ENCODE peak calls at places on chromosomes 16 and 17, in eight cellular contexts. One of them, this sample, is unnamed.

GRCh38 chr17:39929657-39930407 is 2.3 kb downstream of the LRRC3C start:
- DNase-seq in HCT116: no peak
- DNase-seq in fibroblast of lung: peak; percentile 60
- DNase-seq in neural progenitor cell: no peak
- DNase-seq in PC-9: peak; percentile 29
- DNase-seq in Karpas-422: no peak
- DNase-seq in H1: no peak
- DNase-seq in endothelial cell of umbilical vein: no peak
- DNase-seq in this sample: no peak

GRCh38 chr16:11681526-11681925 is 13.3 kb downstream of the SNN start:
- DNase-seq in HCT116: no peak
- DNase-seq in fibroblast of lung: no peak
- DNase-seq in neural progenitor cell: no peak
- DNase-seq in PC-9: no peak
- DNase-seq in Karpas-422: peak; percentile 82
- DNase-seq in H1: no peak
- DNase-seq in endothelial cell of umbilical vein: no peak
- DNase-seq in this sample: peak; percentile 95

GRCh38 chr16:82954224-82954929 is 327.6 kb downstream of the CDH13 start:
- DNase-seq in HCT116: no peak
- DNase-seq in fibroblast of lung: peak; percentile 48
- DNase-seq in neural progenitor cell: no peak
- DNase-seq in PC-9: no peak
- DNase-seq in Karpas-422: peak; percentile 55
- DNase-seq in H1: no peak
- DNase-seq in endothelial cell of umbilical vein: no peak
- DNase-seq in this sample: no peak

GRCh38 chr16:25014500-25015147 is 545 bp downstream of the ARHGAP17 start:
- DNase-seq in HCT116: no peak
- DNase-seq in fibroblast of lung: peak; percentile 52
- DNase-seq in neural progenitor cell: peak; percentile 77
- DNase-seq in PC-9: peak; percentile 33
- DNase-seq in Karpas-422: peak; percentile 68
- DNase-seq in H1: no peak
- DNase-seq in endothelial cell of umbilical vein: peak; percentile 59
- DNase-seq in this sample: peak; percentile 42

GRCh38 chr16:65274576-65274975 is 152.7 kb upstream of the CDH11 start:
- DNase-seq in HCT116: no peak
- DNase-seq in fibroblast of lung: no peak
- DNase-seq in neural progenitor cell: no peak
- DNase-seq in PC-9: no peak
- DNase-seq in Karpas-422: no peak
- DNase-seq in H1: no peak
- DNase-seq in endothelial cell of umbilical vein: no peak
- DNase-seq in this sample: no peak

GRCh38 chr17:73647331-73647730 is 3.1 kb upstream of the SDK2 start:
- DNase-seq in HCT116: no peak
- DNase-seq in fibroblast of lung: no peak
- DNase-seq in neural progenitor cell: no peak
- DNase-seq in PC-9: no peak
- DNase-seq in Karpas-422: no peak
- DNase-seq in H1: no peak
- DNase-seq in endothelial cell of umbilical vein: no peak
- DNase-seq in this sample: no peak

GRCh38 chr17:2398188-2398587 is 2.7 kb downstream of the MNT start:
- DNase-seq in HCT116: no peak
- DNase-seq in fibroblast of lung: no peak
- DNase-seq in neural progenitor cell: no peak
- DNase-seq in PC-9: no peak
- DNase-seq in Karpas-422: no peak
- DNase-seq in H1: no peak
- DNase-seq in endothelial cell of umbilical vein: no peak
- DNase-seq in this sample: no peak

GRCh38 chr16:1863681-1864460 is 8.1 kb downstream of the MEIOB start:
- DNase-seq in HCT116: peak; percentile 40
- DNase-seq in fibroblast of lung: peak; percentile 68
- DNase-seq in neural progenitor cell: peak; percentile 38
- DNase-seq in PC-9: peak; percentile 11
- DNase-seq in Karpas-422: peak; percentile 78
- DNase-seq in H1: no peak
- DNase-seq in endothelial cell of umbilical vein: peak; percentile 51
- DNase-seq in this sample: peak; percentile 55

GRCh38 chr16:30786115-30786935 is 680 bp downstream of the ZNF629 start:
- DNase-seq in HCT116: no peak
- DNase-seq in fibroblast of lung: peak; percentile 61
- DNase-seq in neural progenitor cell: peak; percentile 71
- DNase-seq in PC-9: peak; percentile 53
- DNase-seq in Karpas-422: no peak
- DNase-seq in H1: no peak
- DNase-seq in endothelial cell of umbilical vein: peak; percentile 52
- DNase-seq in this sample: no peak

GRCh38 chr17:39750131-39751015 is 12.6 kb downstream of the GRB7 start:
- DNase-seq in HCT116: no peak
- DNase-seq in fibroblast of lung: no peak
- DNase-seq in neural progenitor cell: no peak
- DNase-seq in PC-9: peak; percentile 79
- DNase-seq in Karpas-422: no peak
- DNase-seq in H1: no peak
- DNase-seq in endothelial cell of umbilical vein: no peak
- DNase-seq in this sample: no peak

GRCh38 chr17:17425005-17425404 is 51.8 kb upstream of the MED9 start:
- DNase-seq in HCT116: no peak
- DNase-seq in fibroblast of lung: no peak
- DNase-seq in neural progenitor cell: no peak
- DNase-seq in PC-9: no peak
- DNase-seq in Karpas-422: no peak
- DNase-seq in H1: no peak
- DNase-seq in endothelial cell of umbilical vein: no peak
- DNase-seq in this sample: no peak

GRCh38 chr16:89292443-89293078 is 75.1 kb downstream of the ZNF778 start:
- DNase-seq in HCT116: no peak
- DNase-seq in fibroblast of lung: no peak
- DNase-seq in neural progenitor cell: no peak
- DNase-seq in PC-9: no peak
- DNase-seq in Karpas-422: no peak
- DNase-seq in H1: no peak
- DNase-seq in endothelial cell of umbilical vein: no peak
- DNase-seq in this sample: no peak

GRCh38 chr17:50817838-50818237 is 17.5 kb upstream of the WFIKKN2 start:
- DNase-seq in HCT116: peak; percentile 42
- DNase-seq in fibroblast of lung: no peak
- DNase-seq in neural progenitor cell: no peak
- DNase-seq in PC-9: peak; percentile 47
- DNase-seq in Karpas-422: no peak
- DNase-seq in H1: peak; percentile 15
- DNase-seq in endothelial cell of umbilical vein: no peak
- DNase-seq in this sample: no peak

GRCh38 chr16:82824408-82824807 is 197.6 kb downstream of the CDH13 start:
- DNase-seq in HCT116: no peak
- DNase-seq in fibroblast of lung: no peak
- DNase-seq in neural progenitor cell: no peak
- DNase-seq in PC-9: no peak
- DNase-seq in Karpas-422: no peak
- DNase-seq in H1: no peak
- DNase-seq in endothelial cell of umbilical vein: no peak
- DNase-seq in this sample: no peak

GRCh38 chr17:74935585-74936469 is at the start of gene OTOP3:
- DNase-seq in HCT116: no peak
- DNase-seq in fibroblast of lung: no peak
- DNase-seq in neural progenitor cell: peak; percentile 64
- DNase-seq in PC-9: no peak
- DNase-seq in Karpas-422: no peak
- DNase-seq in H1: no peak
- DNase-seq in endothelial cell of umbilical vein: no peak
- DNase-seq in this sample: no peak

GRCh38 chr17:46984341-46984740 is 5.3 kb upstream of the RPRML start:
- DNase-seq in HCT116: no peak
- DNase-seq in fibroblast of lung: no peak
- DNase-seq in neural progenitor cell: no peak
- DNase-seq in PC-9: no peak
- DNase-seq in Karpas-422: no peak
- DNase-seq in H1: no peak
- DNase-seq in endothelial cell of umbilical vein: no peak
- DNase-seq in this sample: no peak

GRCh38 chr17:36092228-36092627 is 2.3 kb upstream of the CCL3 start:
- DNase-seq in HCT116: no peak
- DNase-seq in fibroblast of lung: no peak
- DNase-seq in neural progenitor cell: no peak
- DNase-seq in PC-9: no peak
- DNase-seq in Karpas-422: no peak
- DNase-seq in H1: no peak
- DNase-seq in endothelial cell of umbilical vein: no peak
- DNase-seq in this sample: no peak

GRCh38 chr16:78957328-78958100 is 643.0 kb downstream of the MAF start:
- DNase-seq in HCT116: no peak
- DNase-seq in fibroblast of lung: no peak
- DNase-seq in neural progenitor cell: peak; percentile 88
- DNase-seq in PC-9: peak; percentile 24
- DNase-seq in Karpas-422: no peak
- DNase-seq in H1: no peak
- DNase-seq in endothelial cell of umbilical vein: no peak
- DNase-seq in this sample: peak; percentile 21

GRCh38 chr17:4490109-4490591 is 8.5 kb upstream of the SPNS2 start:
- DNase-seq in HCT116: no peak
- DNase-seq in fibroblast of lung: no peak
- DNase-seq in neural progenitor cell: no peak
- DNase-seq in PC-9: peak; percentile 67
- DNase-seq in Karpas-422: no peak
- DNase-seq in H1: no peak
- DNase-seq in endothelial cell of umbilical vein: no peak
- DNase-seq in this sample: no peak

GRCh38 chr17:79901131-79901530 is 61.9 kb upstream of the CBX4 start:
- DNase-seq in HCT116: no peak
- DNase-seq in fibroblast of lung: no peak
- DNase-seq in neural progenitor cell: no peak
- DNase-seq in PC-9: no peak
- DNase-seq in Karpas-422: no peak
- DNase-seq in H1: no peak
- DNase-seq in endothelial cell of umbilical vein: no peak
- DNase-seq in this sample: no peak
- H2AFZ ChIP-seq in HCT116: no peak overlapping the region
- H2AFZ ChIP-seq in fibroblast of lung: no peak overlapping the region
- H2AFZ ChIP-seq in neural progenitor cell: no peak overlapping the region
- H2AFZ ChIP-seq in PC-9: no peak overlapping the region
- H2AFZ ChIP-seq in Karpas-422: no peak overlapping the region
- H2AFZ ChIP-seq in H1: no peak overlapping the region
- H2AFZ ChIP-seq in endothelial cell of umbilical vein: no peak overlapping the region
- H2AFZ ChIP-seq in this sample: no peak overlapping the region

DNA sequence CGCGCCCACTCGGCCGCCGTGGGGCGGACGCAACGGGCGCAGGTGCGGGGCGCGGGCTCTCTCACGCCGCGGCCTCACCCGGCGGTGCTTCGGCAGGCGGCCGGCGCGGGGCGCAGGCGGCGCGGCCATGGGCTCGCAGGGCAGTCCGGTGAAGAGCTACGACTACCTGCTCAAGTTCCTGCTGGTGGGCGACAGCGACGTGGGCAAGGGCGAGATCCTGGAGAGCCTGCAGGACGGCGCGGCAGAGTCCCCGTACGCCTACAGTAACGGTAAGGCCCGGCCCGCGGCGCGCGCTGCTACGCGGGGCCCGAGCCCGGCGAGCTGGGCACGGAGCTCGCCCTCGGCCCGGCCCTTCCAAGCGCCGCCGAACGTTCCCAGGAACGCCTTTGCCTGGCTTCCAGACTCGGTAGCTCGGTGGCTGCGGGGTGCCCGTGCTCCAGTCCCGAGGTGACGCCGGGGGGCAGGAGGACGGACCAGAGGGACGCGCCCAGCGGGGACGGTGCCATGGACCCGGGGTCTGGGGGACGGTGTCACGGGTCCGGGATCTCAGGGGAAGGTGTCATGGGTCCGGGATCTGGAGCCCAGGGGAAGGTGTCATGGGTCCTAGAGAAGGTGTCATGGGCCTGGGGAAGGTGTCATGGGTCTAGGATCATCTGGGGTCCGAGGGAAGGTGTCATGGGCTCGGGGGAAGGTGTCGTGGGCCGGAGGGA is 454 bp downstream of the RAB40C start:
- DNase-seq in HCT116: no peak
- DNase-seq in fibroblast of lung: peak; percentile 37
- DNase-seq in neural progenitor cell: peak; percentile 64
- DNase-seq in PC-9: peak; percentile 38
- DNase-seq in Karpas-422: no peak
- DNase-seq in H1: no peak
- DNase-seq in endothelial cell of umbilical vein: peak; percentile 55
- DNase-seq in this sample: no peak
- H3K4me2 ChIP-seq in HCT116: peak overlapping the region; percentile 77
- H3K4me2 ChIP-seq in fibroblast of lung: peak overlapping the region; percentile 99
- H3K4me2 ChIP-seq in neural progenitor cell: peak overlapping the region; percentile 84
- H3K4me2 ChIP-seq in PC-9: peak overlapping the region; percentile 99
- H3K4me2 ChIP-seq in Karpas-422: peak overlapping the region; percentile 88
- H3K4me2 ChIP-seq in H1: peak overlapping the region; percentile 96
- H3K4me2 ChIP-seq in endothelial cell of umbilical vein: peak overlapping the region; percentile 53
- H3K4me2 ChIP-seq in this sample: peak overlapping the region; percentile 83

GRCh38 chr17:10626378-10626777 is 30.7 kb downstream of the MYH3 start:
- DNase-seq in HCT116: no peak
- DNase-seq in fibroblast of lung: no peak
- DNase-seq in neural progenitor cell: no peak
- DNase-seq in PC-9: no peak
- DNase-seq in Karpas-422: no peak
- DNase-seq in H1: no peak
- DNase-seq in endothelial cell of umbilical vein: no peak
- DNase-seq in this sample: no peak
- H2AFZ ChIP-seq in HCT116: no peak overlapping the region
- H2AFZ ChIP-seq in fibroblast of lung: no peak overlapping the region
- H2AFZ ChIP-seq in neural progenitor cell: no peak overlapping the region
- H2AFZ ChIP-seq in PC-9: no peak overlapping the region
- H2AFZ ChIP-seq in Karpas-422: no peak overlapping the region
- H2AFZ ChIP-seq in H1: no peak overlapping the region
- H2AFZ ChIP-seq in endothelial cell of umbilical vein: no peak overlapping the region
- H2AFZ ChIP-seq in this sample: no peak overlapping the region

GRCh38 chr17:45086346-45086745 is 25.2 kb downstream of the NMT1 start:
- DNase-seq in HCT116: no peak
- DNase-seq in fibroblast of lung: no peak
- DNase-seq in neural progenitor cell: no peak
- DNase-seq in PC-9: no peak
- DNase-seq in Karpas-422: no peak
- DNase-seq in H1: no peak
- DNase-seq in endothelial cell of umbilical vein: no peak
- DNase-seq in this sample: no peak

GRCh38 chr17:45086865-45087495 is 25.9 kb downstream of the NMT1 start:
- DNase-seq in HCT116: no peak
- DNase-seq in fibroblast of lung: no peak
- DNase-seq in neural progenitor cell: no peak
- DNase-seq in PC-9: no peak
- DNase-seq in Karpas-422: no peak
- DNase-seq in H1: no peak
- DNase-seq in endothelial cell of umbilical vein: no peak
- DNase-seq in this sample: no peak

GRCh38 chr17:45087496-45087975 is 26.4 kb downstream of the NMT1 start:
- DNase-seq in HCT116: no peak
- DNase-seq in fibroblast of lung: peak; percentile 31
- DNase-seq in neural progenitor cell: no peak
- DNase-seq in PC-9: no peak
- DNase-seq in Karpas-422: no peak
- DNase-seq in H1: no peak
- DNase-seq in endothelial cell of umbilical vein: no peak
- DNase-seq in this sample: no peak

GRCh38 chr17:45088741-45089140 is 27.6 kb downstream of the NMT1 start:
- DNase-seq in HCT116: no peak
- DNase-seq in fibroblast of lung: no peak
- DNase-seq in neural progenitor cell: no peak
- DNase-seq in PC-9: no peak
- DNase-seq in Karpas-422: no peak
- DNase-seq in H1: no peak
- DNase-seq in endothelial cell of umbilical vein: no peak
- DNase-seq in this sample: no peak

GRCh38 chr17:45087978-45088377 is 26.9 kb downstream of the NMT1 start:
- DNase-seq in HCT116: no peak
- DNase-seq in fibroblast of lung: no peak
- DNase-seq in neural progenitor cell: no peak
- DNase-seq in PC-9: no peak
- DNase-seq in Karpas-422: no peak
- DNase-seq in H1: no peak
- DNase-seq in endothelial cell of umbilical vein: no peak
- DNase-seq in this sample: no peak
- H3K4me2 ChIP-seq in HCT116: no peak overlapping the region
- H3K4me2 ChIP-seq in fibroblast of lung: no peak overlapping the region
- H3K4me2 ChIP-seq in neural progenitor cell: no peak overlapping the region
- H3K4me2 ChIP-seq in PC-9: no peak overlapping the region
- H3K4me2 ChIP-seq in Karpas-422: no peak overlapping the region
- H3K4me2 ChIP-seq in H1: no peak overlapping the region
- H3K4me2 ChIP-seq in endothelial cell of umbilical vein: no peak overlapping the region
- H3K4me2 ChIP-seq in this sample: no peak overlapping the region

This sample was measured in OCI-LY7.